ENCODE peak calls at places on chromosomes 3 and 15, in five cellular contexts. A is stimulated activated effector memory CD8-positive, alpha-beta T cell treated with anti-CD3 and anti-CD28 coated beads, Interleukin-12 subunit alpha, Interleukin-12 subunit beta, amount 100 ng/mL, for 72 hours; X is body of pancreas; J is aorta; I is caudate nucleus. G is an unnamed sample.

GRCh38 chr15:45181491-45182285 is 6.1 kb downstream of the SHF start:
- DNase-seq in A (no peak), X (no peak), J (no peak), I (no peak), G (no peak)

GRCh38 chr3:140292154-140292553 is 357.2 kb downstream of the CLSTN2 start:
- DNase-seq in A (no peak), X (no peak), J (no peak), I (no peak), G (no peak)

GRCh38 chr15:69609176-69609575 is 156.6 kb downstream of the RPLP1 start:
- DNase-seq in A (no peak), X (no peak), J (no peak), I (no peak), G (peak; percentile 38)

GRCh38 chr3:27311400-27311799 is 57.8 kb downstream of the NEK10 start:
- DNase-seq in A (no peak), X (no peak), J (no peak), I (no peak), G (peak; percentile 92)

GRCh38 chr3:167740961-167741587 is 5.6 kb downstream of the SERPINI1 start:
- DNase-seq in A (no peak), X (peak; percentile 60), J (no peak), I (peak; percentile 13), G (peak; percentile 31)

GRCh38 chr3:58490860-58491501 is 915 bp upstream of the KCTD6 start:
- DNase-seq in A (no peak), X (no peak), J (peak; percentile 77), I (no peak), G (no peak)

GRCh38 chr3:46699846-46700523 is 1.2 kb upstream of the TMIE start:
- DNase-seq in A (no peak), X (peak; percentile 30), J (no peak), I (no peak), G (no peak)

GRCh38 chr15:96431787-96432186 is 101.3 kb downstream of the NR2F2 start:
- DNase-seq in A (no peak), X (no peak), J (no peak), I (no peak), G (no peak)

GRCh38 chr3:115646027-115646690 is 22.8 kb downstream of the GAP43 start:
- DNase-seq in A (no peak), X (no peak), J (no peak), I (no peak), G (no peak)

G was measured in Caki2.